ENCODE peak calls at places on chromosome 16, in seven cellular contexts. X, M, O, Y, C, Q and W are unnamed samples.

GRCh38 chr16:49856741-49857330 is 924 bp upstream of the ZNF423 start:
- DNase-seq in X (peak), M (no peak), O (peak), Y (no peak), C (peak), Q (peak), W (peak)

GRCh38 chr16:51816929-51817328 is 665.9 kb upstream of the SALL1 start:
- DNase-seq in X (no peak), M (no peak), O (no peak), Y (no peak), C (no peak), Q (no peak), W (no peak)

GRCh38 chr16:68901910-68902309 is 58.6 kb downstream of the TANGO6 start:
- DNase-seq in X (no peak), M (no peak), O (no peak), Y (no peak), C (no peak), Q (no peak), W (peak)

GRCh38 chr16:53323924-53324323 is 110.3 kb upstream of the RBL2 start:
- DNase-seq in X (no peak), M (no peak), O (no peak), Y (no peak), C (no peak), Q (no peak), W (no peak)

GRCh38 chr16:12674096-12674495 is 129.6 kb downstream of the CPPED1 start:
- DNase-seq in X (no peak), M (no peak), O (no peak), Y (no peak), C (no peak), Q (peak), W (no peak)

GRCh38 chr16:69531988-69532387 is 33.8 kb upstream of the NFAT5 start:
- DNase-seq in X (no peak), M (no peak), O (no peak), Y (no peak), C (no peak), Q (no peak), W (no peak)

GRCh38 chr16:4766875-4767628 is at the start of gene ZNF500:
- DNase-seq in X (peak), M (peak), O (peak), Y (peak), C (peak), Q (peak), W (peak)

GRCh38 chr16:80664226-80664625 is 123.4 kb downstream of the DYNLRB2 start:
- DNase-seq in X (no peak), M (no peak), O (no peak), Y (no peak), C (no peak), Q (no peak), W (no peak)

GRCh38 chr16:24988593-24989338 is 26.4 kb downstream of the ARHGAP17 start:
- DNase-seq in X (peak), M (no peak), O (no peak), Y (no peak), C (no peak), Q (no peak), W (no peak)

GRCh38 chr16:21622545-21622944 is 23.2 kb downstream of the METTL9 start:
- DNase-seq in X (no peak), M (no peak), O (no peak), Y (no peak), C (no peak), Q (no peak), W (no peak)

GRCh38 chr16:2963611-2964415 is at the start of gene KREMEN2:
- DNase-seq in X (no peak), M (peak), O (peak), Y (no peak), C (peak), Q (no peak), W (no peak)

GRCh38 chr16:65101009-65101408 is 20.9 kb downstream of the CDH11 start:
- DNase-seq in X (no peak), M (no peak), O (no peak), Y (no peak), C (no peak), Q (no peak), W (no peak)

GRCh38 chr16:1374418-1375297 is 22.9 kb downstream of the GNPTG start:
- DNase-seq in X (no peak), M (no peak), O (no peak), Y (no peak), C (no peak), Q (peak), W (no peak)

GRCh38 chr16:67537636-67538591 is 9.3 kb downstream of the RIPOR1 start:
- DNase-seq in X (no peak), M (no peak), O (peak), Y (no peak), C (peak), Q (no peak), W (no peak)